ENCODE peak calls at places on chromosome 18, in ten cellular contexts. One of them, this sample, is unnamed.

GRCh38 chr18:78582131-78582789 is 397.4 kb upstream of the SALL3 start:
- DNase-seq in posterior cingulate gyrus: no peak
- DNase-seq in posterior vena cava: no peak
- DNase-seq in retina: no peak
- DNase-seq in AG09309: no peak
- DNase-seq in dorsolateral prefrontal cortex: no peak
- DNase-seq in LoVo: no peak
- DNase-seq in sciatic nerve: no peak
- DNase-seq in AG09319: no peak
- DNase-seq in IMR-90: no peak
- DNase-seq in this sample: no peak

GRCh38 chr18:28313602-28314001 is 136.7 kb upstream of the CDH2 start:
- DNase-seq in posterior cingulate gyrus: no peak
- DNase-seq in posterior vena cava: no peak
- DNase-seq in retina: no peak
- DNase-seq in AG09309: no peak
- DNase-seq in dorsolateral prefrontal cortex: no peak
- DNase-seq in LoVo: no peak
- DNase-seq in sciatic nerve: no peak
- DNase-seq in AG09319: no peak
- DNase-seq in IMR-90: no peak
- DNase-seq in this sample: no peak

GRCh38 chr18:36419913-36420531 is 122.5 kb downstream of the FHOD3 start:
- DNase-seq in posterior cingulate gyrus: no peak
- DNase-seq in posterior vena cava: no peak
- DNase-seq in retina: no peak
- DNase-seq in AG09309: no peak
- DNase-seq in dorsolateral prefrontal cortex: no peak
- DNase-seq in LoVo: peak; percentile 18
- DNase-seq in sciatic nerve: no peak
- DNase-seq in AG09319: no peak
- DNase-seq in IMR-90: peak; percentile 21
- DNase-seq in this sample: no peak

GRCh38 chr18:79679552-79680099 is at the start of gene CTDP1:
- DNase-seq in posterior cingulate gyrus: peak; percentile 96
- DNase-seq in posterior vena cava: peak; percentile 98
- DNase-seq in retina: peak; percentile 100
- DNase-seq in AG09309: peak; percentile 58
- DNase-seq in dorsolateral prefrontal cortex: peak; percentile 85
- DNase-seq in LoVo: peak; percentile 89
- DNase-seq in sciatic nerve: peak; percentile 95
- DNase-seq in AG09319: peak; percentile 72
- DNase-seq in IMR-90: peak; percentile 91
- DNase-seq in this sample: peak; percentile 79

GRCh38 chr18:24538421-24539264 is 78.2 kb downstream of the HRH4 start:
- DNase-seq in posterior cingulate gyrus: no peak
- DNase-seq in posterior vena cava: no peak
- DNase-seq in retina: no peak
- DNase-seq in AG09309: no peak
- DNase-seq in dorsolateral prefrontal cortex: no peak
- DNase-seq in LoVo: no peak
- DNase-seq in sciatic nerve: no peak
- DNase-seq in AG09319: no peak
- DNase-seq in IMR-90: no peak
- DNase-seq in this sample: no peak

GRCh38 chr18:44835555-44836156 is 155.0 kb downstream of the SETBP1 start:
- DNase-seq in posterior cingulate gyrus: no peak
- DNase-seq in posterior vena cava: no peak
- DNase-seq in retina: no peak
- DNase-seq in AG09309: no peak
- DNase-seq in dorsolateral prefrontal cortex: no peak
- DNase-seq in LoVo: no peak
- DNase-seq in sciatic nerve: no peak
- DNase-seq in AG09319: no peak
- DNase-seq in IMR-90: no peak
- DNase-seq in this sample: no peak

GRCh38 chr18:36066731-36067117 is 635 bp downstream of the RPRD1A start:
- DNase-seq in posterior cingulate gyrus: no peak
- DNase-seq in posterior vena cava: no peak
- DNase-seq in retina: no peak
- DNase-seq in AG09309: no peak
- DNase-seq in dorsolateral prefrontal cortex: no peak
- DNase-seq in LoVo: no peak
- DNase-seq in sciatic nerve: no peak
- DNase-seq in AG09319: no peak
- DNase-seq in IMR-90: peak; percentile 5
- DNase-seq in this sample: peak; percentile 17

GRCh38 chr18:8609711-8610441 is 639 bp downstream of the RAB12 start:
- DNase-seq in posterior cingulate gyrus: no peak
- DNase-seq in posterior vena cava: no peak
- DNase-seq in retina: peak; percentile 78
- DNase-seq in AG09309: no peak
- DNase-seq in dorsolateral prefrontal cortex: no peak
- DNase-seq in LoVo: peak; percentile 6
- DNase-seq in sciatic nerve: no peak
- DNase-seq in AG09319: no peak
- DNase-seq in IMR-90: no peak
- DNase-seq in this sample: no peak

GRCh38 chr18:3758531-3758930 is 308.6 kb downstream of the TGIF1 start:
- DNase-seq in posterior cingulate gyrus: no peak
- DNase-seq in posterior vena cava: no peak
- DNase-seq in retina: no peak
- DNase-seq in AG09309: no peak
- DNase-seq in dorsolateral prefrontal cortex: no peak
- DNase-seq in LoVo: peak; percentile 24
- DNase-seq in sciatic nerve: no peak
- DNase-seq in AG09319: no peak
- DNase-seq in IMR-90: peak; percentile 77
- DNase-seq in this sample: no peak

GRCh38 chr18:74251297-74252031 is 40.3 kb downstream of the CYB5A start:
- DNase-seq in posterior cingulate gyrus: no peak
- DNase-seq in posterior vena cava: no peak
- DNase-seq in retina: no peak
- DNase-seq in AG09309: peak; percentile 68
- DNase-seq in dorsolateral prefrontal cortex: no peak
- DNase-seq in LoVo: peak; percentile 70
- DNase-seq in sciatic nerve: no peak
- DNase-seq in AG09319: peak; percentile 55
- DNase-seq in IMR-90: peak; percentile 72
- DNase-seq in this sample: no peak

GRCh38 chr18:13577091-13577697 is 149.2 kb downstream of the FAM210A start:
- DNase-seq in posterior cingulate gyrus: no peak
- DNase-seq in posterior vena cava: no peak
- DNase-seq in retina: no peak
- DNase-seq in AG09309: peak; percentile 24
- DNase-seq in dorsolateral prefrontal cortex: no peak
- DNase-seq in LoVo: no peak
- DNase-seq in sciatic nerve: no peak
- DNase-seq in AG09319: no peak
- DNase-seq in IMR-90: peak; percentile 7
- DNase-seq in this sample: no peak

GRCh38 chr18:46299465-46300004 is 195.3 kb downstream of the HAUS1 start:
- DNase-seq in posterior cingulate gyrus: no peak
- DNase-seq in posterior vena cava: no peak
- DNase-seq in retina: no peak
- DNase-seq in AG09309: no peak
- DNase-seq in dorsolateral prefrontal cortex: no peak
- DNase-seq in LoVo: no peak
- DNase-seq in sciatic nerve: no peak
- DNase-seq in AG09319: no peak
- DNase-seq in IMR-90: no peak
- DNase-seq in this sample: no peak

GRCh38 chr18:49026501-49027378 is 76.0 kb upstream of the SMAD7 start:
- DNase-seq in posterior cingulate gyrus: peak; percentile 42
- DNase-seq in posterior vena cava: no peak
- DNase-seq in retina: no peak
- DNase-seq in AG09309: no peak
- DNase-seq in dorsolateral prefrontal cortex: no peak
- DNase-seq in LoVo: no peak
- DNase-seq in sciatic nerve: no peak
- DNase-seq in AG09319: no peak
- DNase-seq in IMR-90: no peak
- DNase-seq in this sample: no peak

GRCh38 chr18:24968233-24968775 is 383.7 kb downstream of the ZNF521 start:
- DNase-seq in posterior cingulate gyrus: no peak
- DNase-seq in posterior vena cava: no peak
- DNase-seq in retina: no peak
- DNase-seq in AG09309: peak; percentile 52
- DNase-seq in dorsolateral prefrontal cortex: no peak
- DNase-seq in LoVo: no peak
- DNase-seq in sciatic nerve: no peak
- DNase-seq in AG09319: peak; percentile 44
- DNase-seq in IMR-90: peak; percentile 43
- DNase-seq in this sample: no peak

GRCh38 chr18:43970656-43971055 is 693.4 kb upstream of the SYT4 start:
- DNase-seq in posterior cingulate gyrus: no peak
- DNase-seq in posterior vena cava: no peak
- DNase-seq in retina: no peak
- DNase-seq in AG09309: no peak
- DNase-seq in dorsolateral prefrontal cortex: no peak
- DNase-seq in LoVo: no peak
- DNase-seq in sciatic nerve: no peak
- DNase-seq in AG09319: no peak
- DNase-seq in IMR-90: no peak
- DNase-seq in this sample: no peak

GRCh38 chr18:63741769-63742168 is 33.4 kb upstream of the SERPINB7 start:
- DNase-seq in posterior cingulate gyrus: no peak
- DNase-seq in posterior vena cava: no peak
- DNase-seq in retina: no peak
- DNase-seq in AG09309: peak; percentile 52
- DNase-seq in dorsolateral prefrontal cortex: no peak
- DNase-seq in LoVo: no peak
- DNase-seq in sciatic nerve: no peak
- DNase-seq in AG09319: no peak
- DNase-seq in IMR-90: peak; percentile 61
- DNase-seq in this sample: no peak

GRCh38 chr18:43587538-43588153 is 310.4 kb upstream of the SYT4 start:
- DNase-seq in posterior cingulate gyrus: no peak
- DNase-seq in posterior vena cava: no peak
- DNase-seq in retina: peak; percentile 44
- DNase-seq in AG09309: peak; percentile 10
- DNase-seq in dorsolateral prefrontal cortex: no peak
- DNase-seq in LoVo: peak; percentile 30
- DNase-seq in sciatic nerve: no peak
- DNase-seq in AG09319: peak; percentile 8
- DNase-seq in IMR-90: peak; percentile 41
- DNase-seq in this sample: peak; percentile 16

GRCh38 chr18:23487738-23488625 is 15.3 kb upstream of the RMC1 start:
- DNase-seq in posterior cingulate gyrus: no peak
- DNase-seq in posterior vena cava: no peak
- DNase-seq in retina: no peak
- DNase-seq in AG09309: no peak
- DNase-seq in dorsolateral prefrontal cortex: no peak
- DNase-seq in LoVo: no peak
- DNase-seq in sciatic nerve: no peak
- DNase-seq in AG09319: no peak
- DNase-seq in IMR-90: peak; percentile 33
- DNase-seq in this sample: peak; percentile 21

GRCh38 chr18:79527656-79528055 is 131.9 kb downstream of the NFATC1 start:
- DNase-seq in posterior cingulate gyrus: peak; percentile 62
- DNase-seq in posterior vena cava: peak; percentile 67
- DNase-seq in retina: no peak
- DNase-seq in AG09309: no peak
- DNase-seq in dorsolateral prefrontal cortex: no peak
- DNase-seq in LoVo: no peak
- DNase-seq in sciatic nerve: peak; percentile 47
- DNase-seq in AG09319: no peak
- DNase-seq in IMR-90: no peak
- DNase-seq in this sample: no peak

GRCh38 chr18:56238576-56238975 is 399.8 kb downstream of the TXNL1 start:
- DNase-seq in posterior cingulate gyrus: no peak
- DNase-seq in posterior vena cava: no peak
- DNase-seq in retina: no peak
- DNase-seq in AG09309: no peak
- DNase-seq in dorsolateral prefrontal cortex: no peak
- DNase-seq in LoVo: no peak
- DNase-seq in sciatic nerve: no peak
- DNase-seq in AG09319: no peak
- DNase-seq in IMR-90: no peak
- DNase-seq in this sample: no peak

GRCh38 chr18:37956902-37957301 is 391.3 kb upstream of the CELF4 start:
- DNase-seq in posterior cingulate gyrus: no peak
- DNase-seq in posterior vena cava: no peak
- DNase-seq in retina: no peak
- DNase-seq in AG09309: no peak
- DNase-seq in dorsolateral prefrontal cortex: no peak
- DNase-seq in LoVo: no peak
- DNase-seq in sciatic nerve: no peak
- DNase-seq in AG09319: no peak
- DNase-seq in IMR-90: no peak
- DNase-seq in this sample: no peak

GRCh38 chr18:45050712-45051639 is 370.3 kb downstream of the SETBP1 start:
- DNase-seq in posterior cingulate gyrus: no peak
- DNase-seq in posterior vena cava: no peak
- DNase-seq in retina: no peak
- DNase-seq in AG09309: peak; percentile 84
- DNase-seq in dorsolateral prefrontal cortex: no peak
- DNase-seq in LoVo: no peak
- DNase-seq in sciatic nerve: no peak
- DNase-seq in AG09319: peak; percentile 84
- DNase-seq in IMR-90: peak; percentile 96
- DNase-seq in this sample: no peak

GRCh38 chr18:51346404-51346803 is 148.9 kb upstream of the MEX3C start:
- DNase-seq in posterior cingulate gyrus: no peak
- DNase-seq in posterior vena cava: no peak
- DNase-seq in retina: no peak
- DNase-seq in AG09309: no peak
- DNase-seq in dorsolateral prefrontal cortex: no peak
- DNase-seq in LoVo: no peak
- DNase-seq in sciatic nerve: no peak
- DNase-seq in AG09319: no peak
- DNase-seq in IMR-90: no peak
- DNase-seq in this sample: no peak

GRCh38 chr18:48975817-48976649 is 25.3 kb upstream of the SMAD7 start:
- DNase-seq in posterior cingulate gyrus: no peak
- DNase-seq in posterior vena cava: no peak
- DNase-seq in retina: peak; percentile 68
- DNase-seq in AG09309: no peak
- DNase-seq in dorsolateral prefrontal cortex: peak; percentile 79
- DNase-seq in LoVo: peak; percentile 61
- DNase-seq in sciatic nerve: no peak
- DNase-seq in AG09319: no peak
- DNase-seq in IMR-90: peak; percentile 57
- DNase-seq in this sample: no peak

GRCh38 chr18:63253018-63253417 is 66.6 kb downstream of the BCL2 start:
- DNase-seq in posterior cingulate gyrus: no peak
- DNase-seq in posterior vena cava: no peak
- DNase-seq in retina: no peak
- DNase-seq in AG09309: no peak
- DNase-seq in dorsolateral prefrontal cortex: no peak
- DNase-seq in LoVo: no peak
- DNase-seq in sciatic nerve: no peak
- DNase-seq in AG09319: no peak
- DNase-seq in IMR-90: no peak
- DNase-seq in this sample: no peak

GRCh38 chr18:55380574-55380973 is 207.4 kb downstream of the TCF4 start:
- DNase-seq in posterior cingulate gyrus: no peak
- DNase-seq in posterior vena cava: no peak
- DNase-seq in retina: no peak
- DNase-seq in AG09309: peak; percentile 84
- DNase-seq in dorsolateral prefrontal cortex: no peak
- DNase-seq in LoVo: no peak
- DNase-seq in sciatic nerve: no peak
- DNase-seq in AG09319: no peak
- DNase-seq in IMR-90: peak; percentile 60
- DNase-seq in this sample: no peak

GRCh38 chr18:74722237-74722636 is 124.6 kb downstream of the ZNF407 start:
- DNase-seq in posterior cingulate gyrus: no peak
- DNase-seq in posterior vena cava: no peak
- DNase-seq in retina: no peak
- DNase-seq in AG09309: peak; percentile 23
- DNase-seq in dorsolateral prefrontal cortex: no peak
- DNase-seq in LoVo: no peak
- DNase-seq in sciatic nerve: no peak
- DNase-seq in AG09319: no peak
- DNase-seq in IMR-90: peak; percentile 49
- DNase-seq in this sample: no peak

GRCh38 chr18:73153271-73153670 is 285.5 kb upstream of the NETO1 start:
- DNase-seq in posterior cingulate gyrus: no peak
- DNase-seq in posterior vena cava: no peak
- DNase-seq in retina: no peak
- DNase-seq in AG09309: peak; percentile 5
- DNase-seq in dorsolateral prefrontal cortex: no peak
- DNase-seq in LoVo: no peak
- DNase-seq in sciatic nerve: no peak
- DNase-seq in AG09319: no peak
- DNase-seq in IMR-90: peak; percentile 3
- DNase-seq in this sample: no peak